ENCODE peak calls at places on chromosomes 13 and 19, in four cellular contexts. A is erythroblast, M is posterior vena cava, W is GM04503. I is an unnamed sample.

GRCh38 chr19:48556163-48556562 is 4.2 kb downstream of the SULT2B1 start:
- DNase-seq in W (no peak), M (no peak), A (no peak), I (no peak)

GRCh38 chr13:33079960-33080359 is 63.7 kb downstream of the KL start:
- DNase-seq in W (no peak), A (no peak), M (no peak), I (no peak)

GRCh38 chr13:109778102-109778542 is 8.3 kb downstream of the IRS2 start:
- DNase-seq in W (no peak), A (no peak), M (no peak), I (no peak)

GRCh38 chr13:45875951-45876350 is 24.4 kb upstream of the SIAH3 start:
- DNase-seq in M (no peak), A (no peak), W (no peak), I (no peak)

GRCh38 chr19:16445238-16446107 is 26.3 kb downstream of the EPS15L1 start:
- DNase-seq in A (no peak), M (no peak), W (no peak), I (no peak)

GRCh38 chr19:44846455-44847143 is 502 bp downstream of the NECTIN2 start:
- DNase-seq in W (no peak), A (no peak), M (no peak), I (no peak)

GRCh38 chr13:112567161-112567862 is 20.6 kb downstream of the TUBGCP3 start:
- DNase-seq in A (no peak), M (no peak), W (no peak), I (no peak)

GRCh38 chr13:43020794-43021193 is 2.6 kb upstream of the DNAJC15 start:
- DNase-seq in M (no peak), A (no peak), W (no peak), I (no peak)

GRCh38 chr13:72696590-72696989 is 30.8 kb downstream of the MZT1 start:
- DNase-seq in A (no peak), M (no peak), W (no peak), I (no peak)

GRCh38 chr13:110416131-110416584 is 109.1 kb downstream of the COL4A2 start:
- DNase-seq in W (no peak), A (no peak), M (no peak), I (peak; percentile 44)

GRCh38 chr19:35427187-35427586 is 20.9 kb upstream of the FFAR2 start:
- DNase-seq in W (no peak), M (no peak), A (no peak), I (no peak)

GRCh38 chr19:41595258-41595889 is 19.4 kb downstream of the CEACAM21 start:
- DNase-seq in W (peak; percentile 32), A (peak; percentile 65), M (no peak), I (peak; percentile 12)

GRCh38 chr13:113161433-113161832 is 3.0 kb downstream of the PROZ start:
- DNase-seq in M (no peak), W (no peak), A (no peak), I (no peak)

I was measured in BJ.